ENCODE peak calls at places on chromosomes 16 and 17, in nine cellular contexts. U is OCI-LY7, J is HFFc6, E is left ventricle myocardium inferior, O is AG04450, W is fibroblast of lung, R is IMR-90, Y is foreskin keratinocyte, P is pancreas. A is an unnamed sample.

GRCh38 chr17:19904412-19904811 is 36.7 kb upstream of the ULK2 start:
- DNase-seq in U (no peak), J (peak), E (no peak), O (no peak), W (peak), R (peak), Y (no peak), P (no peak), A (no peak)

GRCh38 chr17:4142107-4142900 is 526 bp downstream of the ZZEF1 start:
- DNase-seq in U (peak), J (peak), E (peak), O (no peak), W (peak), R (peak), Y (no peak), P (peak), A (peak)

GRCh38 chr16:49127103-49127502 is 154.5 kb downstream of the CBLN1 start:
- DNase-seq in U (peak), J (no peak), E (no peak), O (no peak), W (no peak), R (no peak), Y (no peak), P (no peak), A (peak)

GRCh38 chr17:68061512-68062313 is 26.2 kb downstream of the KPNA2 start:
- DNase-seq in U (no peak), J (peak), E (no peak), O (no peak), W (no peak), R (peak), Y (no peak), P (no peak), A (no peak)

GRCh38 chr16:11583889-11584565 is 2.7 kb downstream of the LITAF start:
- DNase-seq in U (no peak), J (no peak), E (peak), O (no peak), W (no peak), R (no peak), Y (no peak), P (peak), A (no peak)

GRCh38 chr16:86740817-86741799 is 162.8 kb downstream of the FOXL1 start:
- DNase-seq in U (no peak), J (peak), E (peak), O (no peak), W (peak), R (peak), Y (no peak), P (peak), A (no peak)

GRCh38 chr17:75773121-75773807 is 8.3 kb upstream of the GALK1 start:
- DNase-seq in U (no peak), J (no peak), E (no peak), O (no peak), W (no peak), R (no peak), Y (no peak), P (no peak), A (no peak)

GRCh38 chr16:81526935-81527334 is 82.3 kb downstream of the CMIP start:
- DNase-seq in U (no peak), J (no peak), E (peak), O (no peak), W (peak), R (peak), Y (peak), P (no peak), A (no peak)

GRCh38 chr16:87384162-87384999 is 805 bp upstream of the FBXO31 start:
- DNase-seq in U (no peak), J (no peak), E (peak), O (no peak), W (no peak), R (no peak), Y (no peak), P (no peak), A (no peak)

GRCh38 chr16:66366433-66367299 is at the start of gene CDH5:
- DNase-seq in U (no peak), J (no peak), E (peak), O (no peak), W (peak), R (no peak), Y (no peak), P (no peak), A (no peak)

GRCh38 chr17:78742901-78743300 is 39.2 kb downstream of the CYTH1 start:
- DNase-seq in U (no peak), J (no peak), E (no peak), O (no peak), W (no peak), R (no peak), Y (no peak), P (no peak), A (no peak)

GRCh38 chr16:50043358-50043757 is 18.3 kb downstream of the CNEP1R1 start:
- DNase-seq in U (no peak), J (no peak), E (no peak), O (no peak), W (no peak), R (no peak), Y (no peak), P (no peak), A (no peak)

GRCh38 chr16:6068063-6068462 is 970.5 kb upstream of the EEF2KMT start:
- DNase-seq in U (no peak), J (no peak), E (no peak), O (no peak), W (no peak), R (no peak), Y (no peak), P (no peak), A (no peak)

GRCh38 chr17:77763575-77763974 is 194.9 kb upstream of the TNRC6C start:
- DNase-seq in U (no peak), J (no peak), E (no peak), O (no peak), W (no peak), R (no peak), Y (no peak), P (no peak), A (no peak)

GRCh38 chr16:48378836-48379235 is 6.4 kb downstream of the SIAH1 start:
- DNase-seq in U (no peak), J (no peak), E (no peak), O (no peak), W (no peak), R (no peak), Y (no peak), P (no peak), A (no peak)

GRCh38 chr16:68800257-68800875 is 43.0 kb upstream of the TANGO6 start:
- DNase-seq in U (peak), J (peak), E (no peak), O (peak), W (peak), R (peak), Y (peak), P (peak), A (peak)

GRCh38 chr17:34613064-34614019 is 34.0 kb downstream of the TMEM132E start:
- DNase-seq in U (no peak), J (no peak), E (no peak), O (no peak), W (peak), R (no peak), Y (no peak), P (no peak), A (no peak)

GRCh38 chr16:17744903-17745581 is 274.3 kb upstream of the XYLT1 start:
- DNase-seq in U (no peak), J (no peak), E (no peak), O (no peak), W (peak), R (no peak), Y (no peak), P (no peak), A (no peak)

GRCh38 chr17:38742431-38743308 is 5.5 kb downstream of the PCGF2 start:
- DNase-seq in U (peak), J (peak), E (no peak), O (peak), W (peak), R (peak), Y (no peak), P (peak), A (no peak)

GRCh38 chr17:1043601-1044251 is 46.8 kb downstream of the TIMM22 start:
- DNase-seq in U (no peak), J (no peak), E (peak), O (no peak), W (no peak), R (no peak), Y (no peak), P (no peak), A (no peak)

GRCh38 chr17:44757918-44758413 is 822 bp upstream of the ADAM11 start:
- DNase-seq in U (no peak), J (no peak), E (no peak), O (no peak), W (no peak), R (no peak), Y (no peak), P (no peak), A (no peak)

GRCh38 chr17:81904600-81905423 is 2.8 kb downstream of the NPB start:
- DNase-seq in U (no peak), J (no peak), E (no peak), O (no peak), W (no peak), R (no peak), Y (no peak), P (no peak), A (no peak)

GRCh38 chr17:4994081-4994595 is 3.2 kb downstream of the INCA1 start:
- DNase-seq in U (no peak), J (no peak), E (no peak), O (no peak), W (no peak), R (no peak), Y (no peak), P (no peak), A (no peak)

GRCh38 chr17:13086142-13086769 is 68.4 kb upstream of the ELAC2 start:
- DNase-seq in U (no peak), J (no peak), E (peak), O (no peak), W (no peak), R (no peak), Y (no peak), P (no peak), A (no peak)

GRCh38 chr16:61858996-61859395 is 177.2 kb downstream of the CDH8 start:
- DNase-seq in U (no peak), J (no peak), E (no peak), O (no peak), W (peak), R (no peak), Y (peak), P (no peak), A (no peak)

GRCh38 chr17:58200024-58200633 is 7.6 kb downstream of the EPX start:
- DNase-seq in U (peak), J (peak), E (no peak), O (no peak), W (peak), R (peak), Y (no peak), P (peak), A (peak)

GRCh38 chr17:17523001-17523713 is 27.0 kb upstream of the RASD1 start:
- DNase-seq in U (no peak), J (no peak), E (no peak), O (no peak), W (no peak), R (no peak), Y (no peak), P (peak), A (no peak)

GRCh38 chr16:89920723-89921122 is 2.1 kb downstream of the MC1R start:
- DNase-seq in U (no peak), J (peak), E (no peak), O (no peak), W (peak), R (peak), Y (no peak), P (no peak), A (no peak)

GRCh38 chr16:4358831-4359561 is 7.9 kb upstream of the PAM16 start:
- DNase-seq in U (peak), J (no peak), E (peak), O (no peak), W (no peak), R (no peak), Y (no peak), P (no peak), A (peak)

GRCh38 chr16:28938721-28939120 is 7.0 kb downstream of the CD19 start:
- DNase-seq in U (no peak), J (no peak), E (no peak), O (no peak), W (no peak), R (no peak), Y (no peak), P (no peak), A (no peak)

GRCh38 chr16:28936784-28937155 is 5.0 kb downstream of the CD19 start:
- DNase-seq in U (no peak), J (no peak), E (no peak), O (no peak), W (no peak), R (no peak), Y (no peak), P (no peak), A (no peak)

GRCh38 chr16:28935924-28936783 is 4.4 kb downstream of the CD19 start:
- DNase-seq in U (peak), J (peak), E (peak), O (no peak), W (peak), R (peak), Y (no peak), P (peak), A (peak)

GRCh38 chr16:28935333-28935732 is 3.6 kb downstream of the CD19 start:
- DNase-seq in U (no peak), J (no peak), E (no peak), O (no peak), W (no peak), R (no peak), Y (no peak), P (no peak), A (no peak)

GRCh38 chr16:28937222-28937876 is 5.6 kb downstream of the CD19 start:
- DNase-seq in U (no peak), J (no peak), E (no peak), O (no peak), W (no peak), R (no peak), Y (no peak), P (no peak), A (no peak)
- TF ChIP-seq CTCF in U (no peak), J (peak), E (no peak), O (no peak), W (no peak), R (no peak), Y (no peak), P (no peak), A (peak)

GRCh38 chr16:23081675-23082119 is 67.6 kb downstream of the USP31 start:
- DNase-seq in U (no peak), J (peak), E (no peak), O (no peak), W (peak), R (peak), Y (peak), P (no peak), A (no peak)
- TF ChIP-seq CTCF in U (no peak), J (no peak), E (no peak), O (no peak), W (no peak), R (no peak), Y (peak), P (no peak), A (no peak)

DNA sequence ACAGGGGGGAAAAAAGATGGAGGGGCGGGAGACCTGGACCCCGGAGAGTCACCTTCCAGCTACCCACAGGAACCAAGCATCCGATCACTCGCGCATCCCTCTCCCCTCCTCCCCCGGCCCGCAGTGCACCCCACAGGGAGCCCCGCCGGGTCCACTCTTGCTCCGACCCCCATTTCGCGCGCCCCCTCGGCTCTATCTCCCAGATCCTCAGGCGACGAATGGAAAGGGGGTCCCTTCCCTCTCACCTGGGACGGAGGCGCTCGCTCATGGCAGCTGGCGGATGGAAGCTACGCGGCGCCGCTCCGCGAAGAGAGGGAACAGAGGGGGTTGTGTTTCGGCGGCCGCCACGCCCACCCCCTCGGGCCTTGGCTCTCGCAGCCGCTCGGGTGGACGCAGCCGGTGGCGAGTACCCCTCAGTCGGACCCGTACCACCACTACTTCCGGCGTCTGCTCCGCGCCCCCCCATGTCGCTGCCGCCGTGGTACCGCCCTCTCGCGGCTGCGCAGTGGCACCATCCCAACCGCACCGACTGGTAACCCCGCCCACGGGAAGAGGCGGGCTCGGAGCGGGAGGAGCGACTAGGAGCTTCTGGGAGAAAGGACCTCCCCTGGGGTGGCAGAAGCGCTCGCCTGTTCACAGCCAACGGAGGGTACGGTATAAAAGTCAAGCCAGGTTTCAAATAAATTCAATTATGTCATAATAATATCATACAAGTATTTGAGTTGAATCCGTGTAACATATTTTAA is 29.7 kb downstream of the CPSF4L start:
- DNase-seq in U (peak), J (peak), E (peak), O (peak), W (peak), R (peak), Y (peak), P (peak), A (peak)
- TF ChIP-seq CTCF in U (no peak), J (peak), E (peak), O (peak), W (peak), R (peak), Y (peak), P (peak), A (peak)

GRCh38 chr16:56919099-56919800 is 12.7 kb upstream of the HERPUD1 start:
- DNase-seq in U (no peak), J (no peak), E (no peak), O (no peak), W (no peak), R (no peak), Y (peak), P (peak), A (no peak)
- TF ChIP-seq CTCF in U (no peak), J (no peak), E (no peak), O (no peak), W (no peak), R (no peak), Y (no peak), P (no peak), A (no peak)

DNA sequence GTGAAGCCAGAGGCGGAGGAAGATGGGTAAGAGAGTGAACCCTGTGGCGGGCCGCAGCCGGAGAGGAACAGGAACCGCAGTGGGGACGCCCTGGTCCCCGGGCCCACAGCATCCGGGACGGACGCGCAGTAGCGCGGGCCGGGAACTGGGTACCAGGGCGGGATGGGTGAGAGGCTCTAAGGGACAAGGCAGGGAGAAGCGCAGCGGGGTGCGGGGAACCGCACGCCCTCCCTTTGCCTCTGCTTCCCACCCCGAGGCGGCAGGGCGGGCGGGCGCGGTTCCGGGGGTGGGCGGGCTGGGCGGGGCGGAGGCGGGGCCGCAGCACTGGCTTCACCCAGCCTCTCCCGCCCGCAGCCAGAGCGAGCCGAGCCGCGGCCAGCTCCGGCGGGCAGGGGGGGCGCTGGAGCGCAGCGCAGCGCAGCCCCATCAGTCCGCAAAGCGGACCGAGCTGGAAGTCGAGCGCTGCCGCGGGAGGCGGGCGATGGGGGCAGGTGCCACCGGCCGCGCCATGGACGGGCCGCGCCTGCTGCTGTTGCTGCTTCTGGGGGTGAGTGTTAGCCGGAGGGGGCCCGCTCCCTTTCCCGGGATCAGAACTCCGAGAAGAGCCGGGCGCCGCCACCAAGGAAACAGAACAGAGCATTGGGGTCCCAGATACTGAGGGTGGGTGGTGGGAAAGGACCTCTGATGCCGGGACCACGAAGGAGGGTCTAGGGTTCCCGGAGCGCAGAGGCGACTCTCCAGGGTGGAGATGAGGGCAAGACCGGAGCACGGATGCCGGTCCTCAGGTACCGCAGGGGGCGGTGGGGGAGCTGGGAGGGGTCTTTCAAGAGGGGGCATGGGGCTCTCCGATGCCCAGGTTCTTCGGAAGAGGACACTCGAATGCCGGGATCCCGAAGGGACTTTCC is at the start of gene NGFR:
- DNase-seq in U (peak), J (no peak), E (peak), O (no peak), W (peak), R (peak), Y (no peak), P (no peak), A (peak)
- TF ChIP-seq CTCF in U (peak), J (peak), E (no peak), O (no peak), W (no peak), R (peak), Y (peak), P (no peak), A (peak)